ENCODE peak calls at places on chromosomes 4 and X, in eight cellular contexts. J, V, M, X, E, I, Q and F are unnamed samples.

GRCh38 chrX:72060196-72060974 is 71.3 kb downstream of the RTL5 start:
- DNase-seq in I (no peak), Q (no peak), V (no peak), M (peak; percentile 30), X (peak; percentile 23), J (no peak), E (no peak), F (no peak)

GRCh38 chr4:181784881-181785280 is 458.3 kb upstream of the TENM3 start:
- DNase-seq in Q (no peak), J (no peak), I (no peak), M (no peak), V (no peak), X (no peak), E (no peak), F (no peak)

GRCh38 chr4:21768349-21769310 is 179.9 kb downstream of the KCNIP4 start:
- DNase-seq in V (peak; percentile 4), E (peak; percentile 28), M (no peak), J (no peak), X (peak; percentile 73), Q (no peak), I (peak; percentile 24), F (no peak)

GRCh38 chr4:40916218-40916555 is 166.4 kb downstream of the NSUN7 start:
- DNase-seq in X (peak; percentile 54), I (no peak), E (no peak), Q (no peak), V (no peak), M (no peak), J (no peak), F (no peak)

GRCh38 chr4:107037188-107037587 is 1.1 kb upstream of the DKK2 start:
- DNase-seq in M (no peak), X (peak; percentile 53), J (peak; percentile 22), Q (peak; percentile 31), V (peak; percentile 23), E (no peak), I (peak; percentile 38), F (peak; percentile 65)

GRCh38 chrX:51496501-51497291 is at the start of gene NUDT11:
- DNase-seq in J (peak; percentile 58), X (peak; percentile 80), Q (peak; percentile 54), E (no peak), M (peak; percentile 71), I (peak; percentile 36), V (peak; percentile 61), F (peak; percentile 75)

GRCh38 chr4:77199701-77200100 is 42.7 kb downstream of the CCNG2 start:
- DNase-seq in V (no peak), Q (no peak), X (no peak), E (no peak), J (no peak), I (no peak), M (no peak), F (no peak)

GRCh38 chr4:53273726-53274125 is 92.1 kb downstream of the SCFD2 start:
- DNase-seq in M (no peak), Q (no peak), V (no peak), I (no peak), J (no peak), X (peak; percentile 14), E (no peak), F (no peak)

GRCh38 chrX:24694825-24695224 is 1.1 kb downstream of the POLA1 start:
- DNase-seq in I (no peak), M (no peak), Q (no peak), J (no peak), V (no peak), E (no peak), X (no peak), F (no peak)

GRCh38 chr4:3302164-3302785 is 9.5 kb downstream of the RGS12 start:
- DNase-seq in V (peak; percentile 68), I (no peak), J (no peak), X (no peak), M (no peak), Q (peak; percentile 20), E (no peak), F (peak; percentile 87)

GRCh38 chrX:119762718-119763117 is 4.3 kb downstream of the SOWAHD start:
- DNase-seq in J (no peak), V (no peak), Q (no peak), M (no peak), I (no peak), E (no peak), X (peak; percentile 42), F (peak; percentile 75)

GRCh38 chr4:147828361-147828760 is 96.5 kb downstream of the ARHGAP10 start:
- DNase-seq in Q (no peak), M (no peak), I (no peak), X (peak; percentile 50), E (no peak), V (no peak), J (no peak), F (no peak)

GRCh38 chr4:128776794-128777216 is 32.7 kb upstream of the JADE1 start:
- DNase-seq in Q (peak; percentile 65), I (peak; percentile 35), X (peak; percentile 92), V (peak; percentile 66), E (no peak), J (peak; percentile 76), M (peak; percentile 29), F (no peak)

GRCh38 chrX:132443736-132444135 is 45.1 kb downstream of the MBNL3 start:
- DNase-seq in E (no peak), I (no peak), M (no peak), X (no peak), V (no peak), Q (no peak), J (no peak), F (no peak)

GRCh38 chr4:57109847-57110634 is at the start of gene IGFBP7:
- DNase-seq in M (peak; percentile 61), Q (peak; percentile 42), E (no peak), J (peak; percentile 81), V (peak; percentile 77), X (peak; percentile 72), I (peak; percentile 27), F (peak; percentile 86)

GRCh38 chr4:61915501-61915900 is 715.4 kb downstream of the ADGRL3 start:
- DNase-seq in X (no peak), E (no peak), J (no peak), I (no peak), M (no peak), Q (no peak), V (no peak), F (no peak)
- H3K4me1 ChIP-seq in X (no peaks in the 10 kb centered on the region), E (no peaks in the 10 kb centered on the region), J (no peaks in the 10 kb centered on the region), I (no peaks in the 10 kb centered on the region), M (no peaks in the 10 kb centered on the region), Q (no peaks in the 10 kb centered on the region), V (no peaks in the 10 kb centered on the region), F (no peaks in the 10 kb centered on the region)

DNA sequence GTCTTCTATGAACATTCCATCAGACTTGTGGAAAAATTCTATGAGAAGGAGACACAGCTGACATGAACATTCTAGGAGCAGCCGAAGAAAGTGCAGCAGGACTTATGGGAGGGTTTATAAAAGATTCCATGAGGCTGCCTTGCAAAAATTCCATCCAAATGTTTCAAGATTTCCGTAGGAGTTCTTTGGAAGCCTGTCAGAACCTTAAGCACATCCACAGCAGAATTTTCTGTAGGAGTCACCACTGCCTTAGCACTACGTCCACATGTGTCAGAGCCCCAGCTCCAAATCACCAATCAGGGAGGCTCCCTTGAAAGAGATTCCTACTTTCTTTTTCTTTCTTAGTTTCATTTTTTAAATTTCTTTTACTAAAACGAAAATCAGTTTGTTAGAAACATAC is 66.9 kb upstream of the MSX1 start:
- DNase-seq in E (no peak), I (no peak), M (no peak), J (no peak), V (no peak), Q (no peak), X (peak; percentile 25), F (no peak)
- H3K9me3 ChIP-seq in E (peaks cover 3% of the 10 kb centered on the region), I (no peaks in the 10 kb centered on the region), M (no peaks in the 10 kb centered on the region), J (no peaks in the 10 kb centered on the region), V (no peaks in the 10 kb centered on the region), Q (peaks cover 8% of the 10 kb centered on the region), X (no peaks in the 10 kb centered on the region), F (no peaks in the 10 kb centered on the region)

DNA sequence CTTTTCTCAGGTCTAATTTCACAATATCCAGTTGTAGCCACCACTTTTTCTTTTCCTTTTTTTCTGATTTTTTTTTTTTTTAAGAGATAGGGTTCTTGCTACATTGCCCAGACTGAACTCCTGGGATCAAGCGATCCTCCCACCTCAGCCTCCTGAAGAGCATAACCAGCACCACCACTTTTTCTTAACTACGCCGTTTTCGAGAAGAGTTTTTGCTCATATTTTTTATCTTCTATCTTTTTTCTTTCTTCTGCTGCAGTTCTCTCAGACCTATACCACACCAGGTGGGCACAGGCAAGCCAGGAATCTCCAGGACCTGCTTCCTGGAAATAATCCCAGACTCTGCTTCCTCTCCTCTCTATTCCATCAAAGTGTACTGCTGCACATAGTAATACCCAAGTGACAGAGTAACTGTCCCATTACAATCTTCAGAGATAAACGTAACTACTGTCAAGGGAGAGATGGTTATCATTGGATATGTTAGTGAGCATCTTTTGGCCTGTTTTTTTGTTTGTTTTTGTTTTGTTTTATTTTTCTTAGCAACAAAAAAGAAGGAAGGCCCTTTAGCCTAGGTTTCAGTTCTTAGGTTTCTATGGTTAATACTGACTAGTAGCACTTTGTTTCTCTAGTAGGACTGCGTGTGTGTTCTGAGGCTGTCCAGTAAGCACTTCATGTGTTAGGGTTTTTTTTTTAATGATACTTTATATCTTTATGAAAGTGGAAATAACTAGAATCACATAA is 59.2 kb upstream of the TXK start:
- DNase-seq in M (no peak), I (no peak), Q (no peak), V (no peak), J (no peak), X (no peak), E (no peak), F (no peak)
- H3K4me1 ChIP-seq in M (no peaks in the 10 kb centered on the region), I (no peaks in the 10 kb centered on the region), Q (no peaks in the 10 kb centered on the region), V (no peaks in the 10 kb centered on the region), J (no peaks in the 10 kb centered on the region), X (no peaks in the 10 kb centered on the region), E (no peaks in the 10 kb centered on the region), F (peaks cover 23% of the 10 kb centered on the region)

DNA sequence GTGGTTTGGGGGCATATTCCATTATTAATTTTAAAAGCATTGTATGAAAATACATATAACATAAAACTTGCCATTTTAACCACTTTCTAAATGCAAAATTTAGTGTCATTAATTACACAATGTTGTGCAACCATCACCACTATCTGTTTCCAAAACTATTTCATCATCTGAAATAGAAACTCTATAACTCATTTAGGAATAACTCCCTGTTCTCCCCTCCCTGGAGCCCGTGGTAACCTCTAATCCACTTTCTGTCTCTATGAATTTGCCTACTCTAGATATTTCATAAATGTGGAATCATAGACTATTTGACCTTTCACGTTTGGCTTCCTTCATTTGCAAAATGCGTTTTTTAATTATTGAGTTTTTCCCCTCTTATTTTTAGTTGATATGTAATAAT is 101.4 kb upstream of the GPC4 start:
- DNase-seq in J (no peak), X (peak; percentile 3), V (no peak), M (no peak), Q (no peak), I (no peak), E (no peak), F (no peak)
- H3K9me3 ChIP-seq in J (no peaks in the 10 kb centered on the region), X (no peaks in the 10 kb centered on the region), V (no peaks in the 10 kb centered on the region), M (no peaks in the 10 kb centered on the region), Q (no peaks in the 10 kb centered on the region), I (no peaks in the 10 kb centered on the region), E (no peaks in the 10 kb centered on the region), F (no peaks in the 10 kb centered on the region)

DNA sequence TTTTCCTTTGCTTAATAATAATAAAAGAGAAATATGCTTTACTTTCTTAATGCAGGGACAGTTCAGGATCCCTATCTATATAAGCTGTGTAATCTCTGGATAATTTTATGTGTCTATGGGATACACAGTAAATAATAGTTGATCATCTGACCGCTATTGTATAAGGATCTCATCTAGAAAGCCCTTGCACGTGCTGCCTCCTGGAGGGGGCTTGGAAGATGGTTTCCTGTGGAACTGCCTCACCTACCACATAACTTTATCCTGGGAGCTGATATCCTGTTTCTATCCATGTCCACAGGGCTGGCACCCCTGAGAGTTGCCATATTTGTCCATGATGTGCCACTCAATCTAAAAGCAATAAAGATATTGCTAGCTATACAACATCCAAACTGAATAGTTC is 139.3 kb upstream of the FRMPD4 start:
- DNase-seq in E (no peak), V (no peak), X (peak; percentile 11), Q (no peak), M (no peak), I (no peak), J (no peak), F (no peak)
- H3K4me1 ChIP-seq in E (no peaks in the 10 kb centered on the region), V (no peaks in the 10 kb centered on the region), X (no peaks in the 10 kb centered on the region), Q (no peaks in the 10 kb centered on the region), M (no peaks in the 10 kb centered on the region), I (no peaks in the 10 kb centered on the region), J (no peaks in the 10 kb centered on the region), F (no peaks in the 10 kb centered on the region)